ENCODE peak calls at places on chromosomes 11 and 22, in five cellular contexts. V, P, X, Y and U are unnamed samples.
A peak's percentile ranks its signal among the peaks of the same experiment; 100 is the strongest.

GRCh38 chr22:27919943-27920755 is 1.1 kb upstream of the PITPNB start:
- DNase-seq in Y (no peak), P (peak; percentile 78), V (no peak), X (no peak), U (no peak)

GRCh38 chr11:75783416-75784084 is 15.0 kb downstream of the DGAT2 start:
- DNase-seq in V (no peak), X (no peak), P (no peak), Y (no peak), U (no peak)

GRCh38 chr11:122850076-122850631 is 11.9 kb downstream of the CRTAM start:
- DNase-seq in X (no peak), V (no peak), P (peak; percentile 8), Y (no peak), U (no peak)

GRCh38 chr22:27212617-27213177 is 555.3 kb downstream of the MIAT start:
- DNase-seq in P (peak; percentile 60), X (peak; percentile 85), Y (no peak), V (no peak), U (no peak)

GRCh38 chr11:47152953-47153950 is 23.4 kb downstream of the ARFGAP2 start:
- DNase-seq in X (peak; percentile 91), P (peak; percentile 83), V (peak; percentile 44), Y (peak; percentile 65), U (peak; percentile 84)

GRCh38 chr22:36334838-36335603 is 52.7 kb downstream of the MYH9 start:
- DNase-seq in X (no peak), V (peak; percentile 42), Y (peak; percentile 76), P (no peak), U (no peak)

GRCh38 chr11:103055174-103055890 is 36.6 kb downstream of the DCUN1D5 start:
- DNase-seq in X (no peak), P (peak; percentile 56), Y (no peak), V (no peak), U (no peak)

GRCh38 chr11:103581680-103582265 is 454.7 kb upstream of the DDI1 start:
- DNase-seq in X (no peak), V (no peak), P (no peak), Y (no peak), U (no peak)

GRCh38 chr11:16365456-16366355 is 9.4 kb upstream of the SOX6 start:
- DNase-seq in P (no peak), X (no peak), V (no peak), Y (no peak), U (no peak)

GRCh38 chr11:34837246-34837856 is 78.8 kb downstream of the APIP start:
- DNase-seq in Y (no peak), V (no peak), X (no peak), P (no peak), U (no peak)

GRCh38 chr11:11261629-11262028 is 91.4 kb downstream of the CSNK2A3 start:
- DNase-seq in P (no peak), Y (no peak), X (no peak), V (no peak), U (no peak)

GRCh38 chr22:27554106-27554814 is 247.3 kb downstream of the MN1 start:
- DNase-seq in V (no peak), Y (no peak), X (no peak), P (no peak), U (peak; percentile 30)

GRCh38 chr22:24433868-24434471 is 6.6 kb downstream of the ADORA2A start:
- DNase-seq in P (no peak), V (no peak), X (peak; percentile 60), Y (peak; percentile 84), U (no peak)

GRCh38 chr11:68302256-68303054 is 9.9 kb upstream of the LRP5 start:
- DNase-seq in X (no peak), P (no peak), Y (no peak), V (no peak), U (no peak)
- H3K27ac ChIP-seq in X (no peak overlapping the region), P (no peak overlapping the region), Y (no peak overlapping the region), V (no peak overlapping the region), U (no peak overlapping the region)

DNA sequence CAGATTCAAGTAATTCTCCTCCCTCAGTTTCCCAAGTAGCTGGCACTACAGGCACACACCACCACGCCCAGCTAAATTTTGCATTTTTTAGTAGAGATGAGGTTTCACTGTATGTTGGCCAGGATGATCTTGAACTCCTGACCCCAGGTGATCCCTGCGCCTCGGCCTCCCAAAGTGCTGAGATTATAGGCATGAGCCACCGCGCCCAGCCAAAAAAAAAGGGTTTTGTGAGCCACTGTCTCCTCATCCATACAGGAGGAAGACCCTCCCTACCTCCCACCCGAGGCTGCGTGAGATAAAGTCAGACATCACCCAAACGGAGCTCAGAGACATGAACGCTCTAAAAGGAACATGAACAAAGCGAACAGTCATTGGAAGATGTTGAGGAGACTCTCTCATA is 745.7 kb downstream of the BRD1 start:
- DNase-seq in P (no peak), X (no peak), Y (no peak), V (no peak), U (no peak)
- TF ChIP-seq CTCF in P (no peak), X (no peak), Y (no peak), V (no peak), U (no peak)

DNA sequence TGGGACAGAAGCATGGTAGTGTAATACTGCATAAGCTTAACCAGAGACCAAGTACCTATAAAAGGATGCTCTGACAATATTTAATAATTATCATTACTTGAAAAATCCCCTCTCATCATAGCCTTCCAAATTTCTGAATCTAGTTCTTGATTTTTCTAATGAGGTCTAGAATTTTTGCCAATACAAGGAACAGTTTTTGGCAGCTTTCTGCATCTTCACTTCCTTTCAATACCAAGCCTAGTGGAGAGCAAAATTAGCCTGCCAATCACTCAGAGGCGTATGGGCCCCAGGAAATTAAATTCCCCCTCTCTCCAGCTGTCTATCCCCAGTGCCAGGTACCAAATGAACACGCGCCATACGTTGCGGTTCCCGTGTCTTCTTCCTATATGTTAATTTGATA is 293.8 kb downstream of the NTM start:
- DNase-seq in X (no peak), Y (no peak), P (no peak), V (no peak), U (no peak)
- H3K27me3 ChIP-seq in X (peaks cover 7% of the 10 kb centered on the region), Y (peaks cover 2% of the 10 kb centered on the region), P (no peaks in the 10 kb centered on the region), V (no peaks in the 10 kb centered on the region), U (peaks cover 29% of the 10 kb centered on the region)

DNA sequence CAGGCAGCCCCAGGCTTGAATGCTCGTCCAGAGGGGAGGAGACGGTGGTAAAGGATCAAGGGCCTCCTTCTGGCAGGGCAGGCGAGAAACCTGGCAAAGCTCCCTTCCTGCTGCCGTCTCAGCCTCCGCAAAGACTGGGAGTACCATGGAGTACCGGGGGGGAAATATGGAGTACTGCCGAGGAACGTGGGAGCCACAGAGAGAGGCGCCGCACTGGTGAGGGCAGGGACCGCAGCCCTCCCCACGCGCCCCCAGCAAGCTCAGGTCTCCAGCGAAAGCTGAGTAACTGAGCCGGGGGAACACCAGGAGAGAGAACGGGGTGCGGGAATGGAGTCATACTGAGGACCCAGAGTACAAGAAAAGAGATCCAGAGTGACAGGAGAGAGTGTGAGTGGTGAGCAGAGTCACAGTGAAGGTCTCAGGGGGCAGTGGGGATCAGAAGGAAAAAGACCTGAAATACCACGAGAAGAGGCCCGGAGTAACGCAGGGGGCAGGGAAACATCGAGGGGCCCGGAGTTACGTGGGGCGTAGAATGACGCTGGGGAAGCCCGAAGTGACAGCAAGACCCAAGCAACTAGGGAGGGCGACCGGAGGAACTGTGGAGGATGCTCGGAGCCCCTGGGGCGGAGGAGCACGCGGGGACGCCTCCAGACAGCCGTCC is 740 bp downstream of the EML3 start:
- DNase-seq in Y (no peak), X (no peak), V (no peak), P (no peak), U (peak; percentile 57)
- H3K27ac ChIP-seq in Y (peak overlapping the region; percentile 63), X (peak overlapping the region; percentile 94), V (peak overlapping the region; percentile 90), P (peak overlapping the region; percentile 59), U (peak overlapping the region; percentile 83)

GRCh38 chr22:19499236-19499879 is 19.6 kb downstream of the CDC45 start:
- DNase-seq in X (no peak), P (no peak), V (no peak), Y (no peak), U (no peak)

GRCh38 chr22:19503869-19504268 is 20.3 kb downstream of the CLDN5 start:
- DNase-seq in V (no peak), X (no peak), Y (no peak), P (no peak), U (no peak)

GRCh38 chr22:19499880-19500242 is 20.1 kb downstream of the CDC45 start:
- DNase-seq in X (no peak), Y (no peak), V (no peak), P (no peak), U (no peak)

GRCh38 chr22:19503367-19503766 is 20.8 kb downstream of the CLDN5 start:
- DNase-seq in X (no peak), V (no peak), P (no peak), Y (no peak), U (no peak)

DNA sequence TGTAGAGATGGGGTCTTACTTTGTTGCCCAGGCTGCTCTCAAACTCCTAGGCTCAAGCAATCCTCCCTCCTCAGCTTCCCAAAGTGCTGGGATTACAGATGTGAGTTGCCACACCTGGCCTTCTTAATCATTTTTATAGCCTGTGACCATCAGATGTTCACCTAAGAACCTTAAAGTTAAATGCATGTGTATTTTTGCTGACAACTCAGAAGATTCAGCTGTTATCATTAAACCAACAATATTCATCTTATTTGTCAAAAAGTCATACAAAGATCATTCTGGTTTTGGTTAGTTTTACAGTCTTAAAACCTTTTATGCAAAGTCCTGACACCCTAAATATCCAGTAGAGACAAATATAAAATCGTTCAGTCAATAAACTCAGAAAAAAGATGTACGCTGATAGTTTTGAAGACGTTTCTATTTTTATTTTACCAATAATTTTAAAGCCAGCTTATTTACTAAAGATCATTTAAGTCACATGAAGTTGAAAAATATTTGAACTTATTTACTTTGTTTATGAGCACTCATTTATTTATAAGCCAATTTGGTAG is 22.2 kb downstream of the CLDN5 start:
- DNase-seq in X (no peak), P (no peak), Y (no peak), V (no peak), U (no peak)
- TF ChIP-seq CTCF in X (no peak), P (no peak), Y (no peak), V (no peak), U (no peak)

DNA sequence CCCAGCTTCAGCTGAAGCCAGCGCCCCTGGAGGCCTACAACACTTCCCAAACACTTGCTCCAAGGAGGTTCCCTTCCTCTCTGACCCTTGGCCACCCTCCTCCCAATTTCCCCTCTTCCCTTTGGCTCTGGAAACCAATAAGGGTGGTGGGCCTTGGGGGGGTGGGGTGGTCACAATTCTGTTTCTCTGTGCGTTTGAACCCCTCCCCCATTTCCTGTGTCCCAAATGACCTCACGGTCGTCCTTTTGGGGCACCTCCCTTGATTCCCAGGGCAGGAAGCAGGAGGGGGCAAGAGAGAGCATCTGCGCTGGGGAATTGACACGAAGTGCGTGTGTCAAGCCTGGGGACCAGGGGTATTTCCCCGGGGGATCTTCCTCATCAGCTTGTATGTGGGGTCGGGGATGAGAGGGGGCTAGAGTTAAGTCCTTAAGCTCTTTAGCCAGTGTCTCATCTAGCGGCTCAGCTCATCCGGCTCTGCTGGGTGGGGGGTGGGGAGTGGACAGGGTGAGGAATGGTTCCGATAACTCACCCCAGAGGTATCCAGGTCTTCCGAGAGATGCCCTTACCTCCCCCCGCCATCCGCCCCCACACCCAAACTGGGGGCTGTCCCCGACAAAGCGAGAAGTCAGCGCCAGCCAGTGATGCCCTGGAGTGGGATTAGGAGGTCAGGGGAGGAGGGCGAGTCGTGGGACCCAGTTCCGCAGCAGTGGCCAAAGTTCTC is 629 bp downstream of the ESAM start:
- DNase-seq in X (no peak), V (no peak), P (no peak), Y (no peak), U (no peak)
- H3K27me3 ChIP-seq in X (peaks cover 66% of the 10 kb centered on the region), V (peaks cover 53% of the 10 kb centered on the region), P (peaks cover 66% of the 10 kb centered on the region), Y (peaks cover 31% of the 10 kb centered on the region), U (peaks cover 4% of the 10 kb centered on the region)